ENCODE peak calls at places on chromosome 13, in five cellular contexts. K is CD4-positive, CD25-positive, alpha-beta regulatory T cell; I is CD8-positive, alpha-beta T cell; T is IMR-90; C is tibial nerve. U is an unnamed sample.

GRCh38 chr13:86572115-86572514 is 772.9 kb upstream of the SLITRK6 start:
- DNase-seq in C (no peak), I (no peak), T (peak; percentile 80), K (no peak), U (no peak)

GRCh38 chr13:49148405-49148804 is 71.7 kb upstream of the MLNR start:
- DNase-seq in I (no peak), T (no peak), K (no peak), C (no peak), U (no peak)

GRCh38 chr13:66835040-66835628 is 395.0 kb downstream of the PCDH9 start:
- DNase-seq in T (peak; percentile 18), I (no peak), C (peak; percentile 42), K (no peak), U (peak; percentile 28)

GRCh38 chr13:109715902-109716301 is 70.5 kb downstream of the IRS2 start:
- DNase-seq in I (no peak), K (no peak), C (peak; percentile 26), T (peak; percentile 5), U (no peak)

GRCh38 chr13:94707400-94708021 is 4.8 kb downstream of the SOX21 start:
- DNase-seq in K (no peak), T (no peak), C (no peak), I (no peak), U (no peak)

GRCh38 chr13:73215807-73216206 is 157.0 kb downstream of the KLF5 start:
- DNase-seq in K (no peak), T (peak; percentile 26), C (no peak), I (no peak), U (no peak)

GRCh38 chr13:34254366-34254765 is 436.4 kb downstream of the RFC3 start:
- DNase-seq in K (no peak), T (no peak), I (no peak), C (no peak), U (no peak)

GRCh38 chr13:39446865-39447264 is 156.1 kb downstream of the LHFPL6 start:
- DNase-seq in C (no peak), T (no peak), I (no peak), K (no peak), U (no peak)

GRCh38 chr13:81872581-81872980 is 1531.7 kb upstream of the SPRY2 start:
- DNase-seq in T (no peak), C (no peak), I (no peak), K (no peak), U (no peak)

GRCh38 chr13:23609414-23610186 is 39.4 kb downstream of the TNFRSF19 start:
- DNase-seq in T (peak; percentile 77), I (no peak), K (peak; percentile 34), C (peak; percentile 33), U (peak; percentile 57)

GRCh38 chr13:39916330-39916729 is 260.9 kb downstream of the COG6 start:
- DNase-seq in K (no peak), C (no peak), I (no peak), T (no peak), U (no peak)

GRCh38 chr13:20057963-20058362 is 99.4 kb downstream of the ZMYM2 start:
- DNase-seq in T (no peak), K (no peak), I (no peak), C (no peak), U (no peak)

GRCh38 chr13:61466280-61466679 is 50.6 kb upstream of the PCDH20 start:
- DNase-seq in T (no peak), I (no peak), C (no peak), K (no peak), U (no peak)

DNA sequence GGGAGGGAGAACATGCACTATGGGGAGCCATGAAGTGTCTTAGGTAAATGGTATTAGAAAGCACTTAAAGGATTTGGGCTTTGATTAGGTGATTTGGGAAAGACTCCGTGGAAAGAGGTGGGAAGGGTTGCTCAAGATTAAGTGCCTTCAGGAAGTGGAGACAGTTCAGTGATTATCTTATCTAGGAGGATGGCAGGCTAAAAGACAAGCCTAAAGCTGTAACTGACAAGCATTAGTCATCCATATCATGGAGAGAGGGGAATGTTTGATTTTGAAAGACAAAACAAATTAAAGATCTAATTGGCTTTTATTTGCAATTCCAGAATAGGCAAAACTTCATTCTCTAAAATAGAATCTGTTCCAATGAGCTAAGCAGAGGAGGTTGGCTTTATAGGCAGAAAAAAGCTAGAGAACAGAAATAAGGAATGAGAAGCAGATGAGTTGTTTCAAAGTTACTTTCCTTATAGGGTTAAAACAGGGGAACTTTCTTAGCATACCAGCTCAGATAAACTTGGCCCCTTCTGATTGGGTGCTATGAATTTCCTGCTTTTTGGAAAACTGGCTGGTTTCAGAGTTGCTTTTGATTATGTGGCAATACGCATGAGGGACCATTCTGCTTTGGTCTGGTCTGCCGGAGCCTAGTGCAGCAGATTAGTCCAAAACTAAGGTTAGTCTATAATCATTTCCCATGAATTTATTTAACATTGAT is 1.8 kb upstream of the DIAPH3 start:
- DNase-seq in T (peak; percentile 75), C (no peak), I (no peak), K (no peak), U (no peak)
- H3K4me3 ChIP-seq in T (peak overlapping the region; percentile 1), C (no peak overlapping the region), I (no peak overlapping the region), K (no peak overlapping the region), U (no peak overlapping the region)

GRCh38 chr13:40995997-40996396 is 23.1 kb downstream of the ELF1 start:
- DNase-seq in T (no peak), K (no peak), I (no peak), C (no peak), U (no peak)
- H3K27ac ChIP-seq in T (no peak overlapping the region), K (peak overlapping the region; percentile 68), I (no peak overlapping the region), C (no peak overlapping the region), U (no peak overlapping the region)

DNA sequence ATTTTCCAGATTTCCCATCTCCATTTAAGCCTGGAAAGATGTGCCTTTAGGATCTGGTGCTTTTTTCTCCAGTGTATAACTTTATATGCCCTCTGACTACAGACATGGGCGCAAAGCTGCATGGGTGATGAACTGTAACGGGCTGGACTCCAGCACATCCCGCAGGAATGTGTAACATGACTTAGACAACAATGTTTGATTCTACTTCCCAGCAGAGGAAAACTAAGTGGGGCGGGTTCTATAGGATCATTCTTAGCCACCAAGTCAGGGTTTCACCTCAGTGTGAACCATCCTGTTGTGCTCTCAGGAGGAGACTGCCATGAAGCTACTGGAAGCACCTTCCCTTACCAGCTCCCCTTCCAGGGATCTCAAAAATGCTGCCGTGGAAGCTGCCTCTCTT is 93.2 kb upstream of the SERP2 start:
- DNase-seq in T (peak; percentile 81), C (no peak), K (no peak), I (no peak), U (no peak)
- H3K4me3 ChIP-seq in T (no peak overlapping the region), C (no peak overlapping the region), K (no peak overlapping the region), I (no peak overlapping the region), U (no peak overlapping the region)

GRCh38 chr13:106153876-106154275 is 381.6 kb downstream of the EFNB2 start:
- DNase-seq in C (no peak), K (no peak), I (no peak), T (no peak), U (no peak)
- H3K27ac ChIP-seq in C (no peak overlapping the region), K (no peak overlapping the region), I (no peak overlapping the region), T (no peak overlapping the region), U (no peak overlapping the region)

GRCh38 chr13:30622551-30622950 is 4.8 kb downstream of the USPL1 start:
- DNase-seq in C (no peak), T (no peak), K (no peak), I (no peak), U (no peak)
- H3K4me3 ChIP-seq in C (no peak overlapping the region), T (no peak overlapping the region), K (no peak overlapping the region), I (no peak overlapping the region), U (no peak overlapping the region)

DNA sequence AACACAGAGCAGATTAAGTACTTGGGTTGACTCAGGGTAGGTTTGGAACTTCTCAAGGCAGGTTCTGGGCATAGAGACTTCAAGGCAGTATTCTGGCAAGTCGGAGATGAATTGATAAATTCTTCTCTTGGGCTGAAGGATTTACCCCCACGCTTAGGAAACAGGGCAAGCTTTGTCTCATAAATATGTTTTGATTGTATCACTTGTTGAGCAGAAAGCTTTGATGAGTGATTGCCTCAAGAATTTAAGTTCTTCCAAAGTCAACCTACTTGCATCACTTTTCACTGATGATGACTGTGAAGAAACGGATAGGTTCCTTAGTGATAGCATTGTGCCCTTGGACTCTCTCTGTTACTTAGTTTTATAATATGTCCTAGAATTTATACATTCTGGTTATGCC is 258.6 kb upstream of the DACH1 start:
- DNase-seq in T (no peak), K (no peak), I (no peak), C (no peak), U (no peak)
- H3K27ac ChIP-seq in T (no peak overlapping the region), K (no peak overlapping the region), I (no peak overlapping the region), C (no peak overlapping the region), U (no peak overlapping the region)

DNA sequence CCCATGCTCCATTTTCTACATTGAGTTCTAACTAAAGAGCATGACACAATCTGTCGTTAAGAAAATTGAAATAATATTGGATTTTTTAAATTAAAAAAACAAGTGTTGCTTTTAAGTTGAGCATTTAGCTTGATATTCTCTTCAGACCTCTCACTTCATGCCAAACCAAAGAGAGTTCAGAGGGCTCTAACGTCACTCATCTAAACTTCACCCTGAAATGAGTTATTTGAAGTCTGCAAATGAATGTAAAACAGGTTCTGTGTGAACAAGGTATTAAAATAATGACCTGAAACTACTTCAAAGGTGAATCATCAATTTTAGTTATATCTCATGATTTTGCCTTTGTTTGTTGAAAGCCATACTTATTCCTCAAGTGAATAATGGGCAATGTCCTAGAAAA is 61.8 kb downstream of the MRPL57 start:
- DNase-seq in I (no peak), T (no peak), K (no peak), C (no peak), U (no peak)
- H3K4me3 ChIP-seq in I (no peak overlapping the region), T (no peak overlapping the region), K (no peak overlapping the region), C (no peak overlapping the region), U (no peak overlapping the region)